ENCODE peak calls at places on chromosome 7, in six cellular contexts. Q is osteoblast; Z is uterus; X is ascending aorta; G is naive thymus-derived CD4-positive, alpha-beta T cell; J is ovary. H is an unnamed sample.

GRCh38 chr7:84207025-84207424 is 12.4 kb upstream of the SEMA3A start:
- DNase-seq in Q (no peak), J (no peak), Z (no peak), X (no peak), G (no peak), H (peak)

GRCh38 chr7:95718556-95719410 is 53.6 kb upstream of the DYNC1I1 start:
- DNase-seq in X (no peak), Z (no peak), Q (no peak), G (no peak), J (no peak), H (no peak)

GRCh38 chr7:76354981-76355730 is 3.6 kb downstream of the YWHAG start:
- DNase-seq in J (no peak), Q (no peak), G (no peak), X (no peak), Z (no peak), H (no peak)

GRCh38 chr7:116259821-116260440 is 49.6 kb downstream of the TES start:
- DNase-seq in X (no peak), J (no peak), Q (peak), G (no peak), Z (no peak), H (no peak)

GRCh38 chr7:14806886-14807285 is 95.7 kb downstream of the DGKB start:
- DNase-seq in Z (no peak), Q (no peak), G (no peak), J (no peak), X (no peak), H (no peak)

GRCh38 chr7:125363873-125364272 is 434.2 kb upstream of the POT1 start:
- DNase-seq in Z (no peak), X (no peak), G (no peak), J (no peak), Q (no peak), H (no peak)

GRCh38 chr7:95723583-95724180 is 48.7 kb upstream of the DYNC1I1 start:
- DNase-seq in Z (no peak), Q (peak), X (no peak), G (no peak), J (peak), H (peak)

GRCh38 chr7:13467111-13467547 is 522.3 kb downstream of the ETV1 start:
- DNase-seq in J (no peak), Z (no peak), G (no peak), X (no peak), Q (no peak), H (no peak)

GRCh38 chr7:28018020-28018419 is 162.6 kb downstream of the JAZF1 start:
- DNase-seq in J (no peak), Q (no peak), G (no peak), X (no peak), Z (no peak), H (no peak)

GRCh38 chr7:142094861-142095260 is 16.7 kb upstream of the MGAM2 start:
- DNase-seq in Q (no peak), Z (no peak), J (no peak), X (no peak), G (no peak), H (no peak)

GRCh38 chr7:101636822-101637623 is 7.9 kb upstream of the MYL10 start:
- DNase-seq in Q (peak), G (no peak), J (no peak), X (no peak), Z (no peak), H (peak)

DNA sequence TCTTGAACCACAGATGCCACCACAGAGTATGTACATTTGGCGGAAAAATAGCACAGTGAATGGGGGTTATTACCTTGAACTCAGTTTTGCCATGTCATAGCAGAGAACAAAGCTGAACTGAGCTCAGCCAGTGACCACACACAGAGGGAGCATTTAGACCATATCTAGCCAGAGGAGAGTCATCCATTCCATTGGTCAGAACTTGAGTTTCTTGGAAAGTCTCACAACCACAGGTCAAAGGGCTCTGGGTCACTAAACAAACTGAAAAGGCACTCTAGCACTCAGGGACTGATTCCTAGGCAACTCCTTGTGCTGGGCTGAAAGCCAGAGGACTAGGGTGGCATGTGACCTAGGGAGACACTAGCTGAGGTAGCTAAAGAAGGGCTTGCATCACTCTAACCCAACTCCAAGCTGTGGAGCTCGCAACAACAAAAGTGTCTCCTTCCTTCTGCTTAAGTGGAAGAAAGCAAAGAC is 239.7 kb upstream of the SEMA3D start:
- DNase-seq in J (no peak), Z (no peak), X (no peak), Q (peak), G (no peak), H (no peak)
- H3K4me3 ChIP-seq in J (no peak), Z (no peak), X (no peak), Q (no peak), G (no peak), H (no peak)

GRCh38 chr7:66348959-66349358 is 143.8 kb downstream of the TPST1 start:
- DNase-seq in X (no peak), G (no peak), Z (no peak), Q (no peak), J (no peak), H (no peak)
- H3K4me3 ChIP-seq in X (no peak), G (no peak), Z (no peak), Q (no peak), J (no peak), H (no peak)

DNA sequence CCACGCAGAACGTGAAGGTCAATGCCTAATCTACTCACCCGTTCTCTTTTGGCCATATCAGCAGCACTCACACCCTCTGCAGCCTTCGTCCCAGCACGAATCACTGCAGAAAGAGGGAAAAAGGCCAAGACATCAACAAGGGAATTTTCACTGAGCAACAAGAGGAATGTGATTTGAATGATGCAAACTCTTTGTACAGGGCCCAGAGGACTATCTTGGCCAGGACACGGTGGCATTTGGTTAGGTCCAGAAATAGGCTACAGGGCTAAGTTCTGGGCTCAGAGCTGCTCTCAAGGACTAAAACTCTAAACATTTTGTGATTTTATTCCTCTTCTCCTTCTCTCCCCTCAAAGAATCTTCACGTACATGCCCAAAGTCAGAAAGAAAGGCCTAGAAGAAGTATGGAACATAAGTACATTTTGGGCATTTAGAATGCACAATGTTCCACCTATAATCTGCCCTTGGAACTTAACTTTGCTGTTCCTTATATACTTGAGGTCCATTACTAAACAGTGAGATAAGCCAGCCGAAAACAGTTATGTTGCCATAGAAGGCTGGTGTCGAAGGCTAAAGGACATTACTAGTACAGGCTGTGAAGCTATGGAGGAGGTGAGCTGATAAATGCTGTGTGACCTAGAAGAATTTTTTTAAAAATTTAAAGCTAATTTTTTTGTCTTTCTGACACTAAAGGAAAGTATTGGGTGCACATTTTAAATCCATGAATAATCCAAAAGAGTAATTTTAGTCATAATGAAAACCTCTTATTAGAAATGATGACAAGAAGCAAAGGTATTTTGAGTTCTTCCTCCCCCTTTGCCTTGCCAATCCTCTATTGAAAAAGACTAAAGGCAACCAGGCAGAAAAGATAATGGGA is 20.0 kb downstream of the RBM28 start:
- DNase-seq in Q (no peak), X (no peak), Z (no peak), J (no peak), G (no peak), H (no peak)
- H3K4me3 ChIP-seq in Q (no peak), X (no peak), Z (no peak), J (no peak), G (no peak), H (no peak)

DNA sequence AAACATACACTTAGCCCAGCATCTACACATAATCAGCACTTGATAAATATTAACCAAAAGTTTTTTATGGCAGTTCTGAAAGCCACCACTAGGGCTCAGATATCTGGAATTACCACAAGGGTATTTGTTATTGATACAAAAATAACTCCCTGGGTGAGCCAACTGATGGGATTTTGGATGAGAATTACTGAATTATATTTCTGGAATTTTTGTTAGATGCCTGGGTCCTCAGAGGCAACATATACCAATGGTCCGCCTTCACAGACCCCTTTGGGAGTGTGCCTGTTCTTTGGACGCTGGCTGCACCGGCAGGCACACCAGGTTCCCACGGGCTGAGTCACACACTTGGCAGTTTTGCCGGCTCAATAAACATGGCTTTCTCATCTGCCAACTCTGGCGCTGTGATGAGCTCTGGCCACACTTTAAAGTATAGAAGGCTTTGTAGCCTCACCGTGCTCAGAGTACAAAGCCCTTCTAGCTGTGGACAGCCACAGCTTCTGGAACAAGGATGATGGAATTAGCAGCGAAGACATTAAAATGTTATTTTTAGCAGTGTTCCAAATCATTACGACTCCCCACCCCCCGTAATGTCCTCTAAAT is 24.5 kb upstream of the EEPD1 start:
- DNase-seq in J (peak), Q (peak), X (peak), G (no peak), Z (peak), H (peak)
- H3K4me3 ChIP-seq in J (no peak), Q (peak), X (no peak), G (no peak), Z (no peak), H (no peak)

DNA sequence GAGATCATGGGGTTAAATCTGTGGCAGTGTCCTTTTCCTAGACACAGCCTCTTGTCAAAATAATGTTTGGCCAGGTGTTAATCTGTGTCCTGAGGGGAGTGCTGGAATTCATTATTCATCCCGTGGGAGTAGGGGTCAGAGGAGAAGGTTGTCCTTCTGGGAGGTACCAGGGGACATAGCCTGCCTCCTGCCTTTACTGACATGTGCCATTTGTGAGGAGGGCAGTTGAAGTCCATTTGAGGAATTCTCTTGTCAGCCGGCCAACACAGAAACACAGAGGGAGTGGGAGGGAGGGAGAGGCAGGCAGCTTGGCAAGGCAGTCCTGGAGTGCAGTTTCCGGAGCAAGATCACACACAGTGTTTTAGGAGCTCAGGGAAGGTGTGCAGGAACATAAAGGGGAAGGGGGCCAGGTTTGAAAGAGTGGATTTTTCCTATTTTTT is 368.9 kb downstream of the AUTS2 start:
- DNase-seq in J (peak), Z (peak), X (no peak), G (no peak), Q (no peak), H (no peak)
- H3K4me3 ChIP-seq in J (no peak), Z (no peak), X (no peak), G (no peak), Q (no peak), H (no peak)

H was measured in H7.